ENCODE peak calls at places on chromosomes 2 and 18, in nine cellular contexts. L is left lung, B is dorsolateral prefrontal cortex, K is upper lobe of left lung, P is prostate gland, Y is stomach, F is HCT116, D is brain microvascular endothelial cell, A is Panc1. G is an unnamed sample.

GRCh38 chr2:137252934-137253333 is 487.6 kb downstream of the THSD7B start:
- DNase-seq in L (no peak), F (no peak), K (no peak), P (no peak), D (peak; percentile 54), Y (no peak), A (no peak), B (no peak), G (no peak)

GRCh38 chr2:79005211-79005610 is 20.3 kb upstream of the REG3G start:
- DNase-seq in A (no peak), L (no peak), F (no peak), K (no peak), D (no peak), B (no peak), Y (no peak), P (no peak), G (no peak)

GRCh38 chr2:242063364-242064249 is 194.1 kb downstream of the RTP5 start:
- DNase-seq in D (no peak), F (no peak), Y (no peak), P (no peak), L (no peak), A (no peak), B (no peak), K (no peak), G (no peak)

GRCh38 chr2:98140210-98140609 is 53.2 kb downstream of the VWA3B start:
- DNase-seq in D (no peak), Y (no peak), L (no peak), A (no peak), F (no peak), P (no peak), B (no peak), K (no peak), G (no peak)

GRCh38 chr2:235516257-235516656 is 22.4 kb downstream of the AGAP1 start:
- DNase-seq in D (no peak), P (no peak), L (no peak), F (no peak), Y (no peak), K (no peak), A (no peak), B (no peak), G (no peak)

GRCh38 chr18:3368193-3368592 is 81.8 kb upstream of the TGIF1 start:
- DNase-seq in K (no peak), D (peak; percentile 8), F (no peak), B (no peak), A (no peak), Y (no peak), L (no peak), P (no peak), G (no peak)

GRCh38 chr2:157184161-157184910 is 73.2 kb upstream of the GALNT5 start:
- DNase-seq in B (no peak), Y (no peak), F (no peak), K (no peak), P (no peak), D (no peak), A (no peak), L (no peak), G (no peak)

GRCh38 chr2:86396304-86396785 is 44.8 kb upstream of the KDM3A start:
- DNase-seq in P (peak; percentile 19), K (no peak), F (peak; percentile 33), A (peak; percentile 41), L (no peak), D (peak; percentile 52), Y (peak; percentile 55), B (peak; percentile 73), G (no peak)

GRCh38 chr2:69122271-69122670 is 109.3 kb downstream of the ANTXR1 start:
- DNase-seq in F (no peak), B (no peak), K (no peak), L (no peak), A (no peak), Y (no peak), D (peak; percentile 86), P (no peak), G (no peak)

GRCh38 chr2:134460583-134460998 is 206.7 kb downstream of the MGAT5 start:
- DNase-seq in K (peak; percentile 78), D (peak; percentile 34), L (peak; percentile 48), P (peak; percentile 24), F (peak; percentile 48), B (peak; percentile 57), A (peak; percentile 30), Y (peak; percentile 78), G (no peak)

GRCh38 chr18:33577688-33578370 is at the start of gene ASXL3:
- DNase-seq in K (peak; percentile 86), P (peak; percentile 17), L (peak; percentile 34), D (no peak), A (no peak), Y (peak; percentile 64), B (peak; percentile 50), F (no peak), G (no peak)

GRCh38 chr2:183866666-183867065 is 731.7 kb upstream of the ZNF804A start:
- DNase-seq in L (no peak), D (no peak), K (no peak), F (no peak), P (no peak), B (no peak), Y (no peak), A (no peak), G (no peak)

GRCh38 chr2:83602753-83603152 is 856.3 kb downstream of the SUCLG1 start:
- DNase-seq in P (no peak), K (no peak), A (no peak), D (no peak), L (no peak), B (no peak), F (no peak), Y (no peak), G (no peak)

GRCh38 chr18:3350021-3350420 is 88.1 kb downstream of the MYL12B start:
- DNase-seq in P (no peak), A (no peak), K (no peak), L (no peak), F (no peak), D (no peak), B (no peak), Y (no peak), G (no peak)

GRCh38 chr18:26568926-26569700 is 20.8 kb upstream of the KCTD1 start:
- DNase-seq in L (no peak), Y (no peak), B (no peak), F (no peak), D (no peak), A (no peak), P (no peak), K (no peak), G (no peak)

GRCh38 chr2:85998071-85998991 is 107.4 kb downstream of the POLR1A start:
- DNase-seq in D (peak; percentile 45), Y (no peak), B (no peak), K (peak; percentile 66), P (no peak), L (peak; percentile 64), A (no peak), F (no peak), G (peak; percentile 87)

GRCh38 chr2:19355931-19356544 is 2.4 kb downstream of the OSR1 start:
- DNase-seq in B (no peak), Y (no peak), P (no peak), K (peak; percentile 82), L (no peak), A (no peak), D (no peak), F (no peak), G (no peak)

GRCh38 chr2:232887171-232887850 is 17.2 kb downstream of the SNORC start:
- DNase-seq in P (no peak), B (no peak), K (no peak), D (no peak), Y (peak; percentile 9), F (no peak), L (no peak), A (no peak), G (no peak)
- TF ChIP-seq CTCF in P (no peak), B (no peak), K (no peak), D (peak; percentile 57), Y (no peak), F (peak; percentile 23), L (no peak), A (no peak), G (no peak)

DNA sequence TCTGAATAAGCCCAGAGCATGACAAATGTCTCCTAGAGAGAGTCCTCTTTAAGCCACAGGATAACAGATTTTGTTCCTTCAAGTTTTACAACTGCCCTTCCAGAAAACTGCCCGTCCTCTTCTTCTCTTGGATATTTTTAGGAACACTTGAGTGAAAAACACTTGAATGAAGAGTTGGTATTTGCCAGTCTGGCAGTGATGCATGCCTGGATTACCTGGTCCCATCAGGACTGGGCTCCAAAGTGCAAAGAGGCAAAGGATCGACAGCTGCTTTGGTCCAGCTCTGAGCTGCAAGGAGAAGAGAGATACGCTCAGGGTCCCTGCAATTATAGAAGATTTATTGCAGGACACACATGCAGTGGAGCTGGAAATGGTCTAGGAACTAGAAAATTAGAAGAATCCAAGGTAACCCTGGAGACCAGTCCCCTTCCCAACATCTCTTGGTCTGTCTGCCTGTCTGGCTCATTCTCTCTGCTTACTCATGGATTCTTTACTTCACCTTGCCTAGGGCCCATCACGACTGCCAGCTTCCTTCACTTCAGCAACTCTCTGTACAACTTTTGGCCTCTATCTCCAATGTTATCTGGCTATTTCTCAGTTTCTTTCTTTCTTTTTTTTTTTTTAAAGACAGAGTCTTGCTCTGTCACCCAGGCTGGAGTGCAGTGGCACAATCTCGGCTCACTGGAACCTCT is 112.1 kb upstream of the SIX2 start:
- DNase-seq in L (no peak), Y (no peak), B (no peak), F (no peak), D (no peak), K (no peak), A (no peak), P (no peak), G (no peak)
- H3K27ac ChIP-seq in L (no peak overlapping the region), Y (no peak overlapping the region), B (no peak overlapping the region), F (no peak overlapping the region), D (no peak overlapping the region), K (no peak overlapping the region), A (no peak overlapping the region), P (no peak overlapping the region), G (no peak overlapping the region)

GRCh38 chr2:149451417-149452165 is 121.2 kb downstream of the LYPD6 start:
- DNase-seq in F (no peak), A (no peak), K (no peak), P (peak; percentile 39), B (no peak), Y (no peak), L (no peak), D (no peak), G (no peak)

GRCh38 chr2:149458502-149458901 is 128.1 kb downstream of the LYPD6 start:
- DNase-seq in Y (no peak), K (no peak), B (no peak), A (no peak), D (no peak), L (no peak), F (no peak), P (no peak), G (no peak)

GRCh38 chr2:149456285-149456684 is 125.9 kb downstream of the LYPD6 start:
- DNase-seq in F (no peak), D (no peak), A (no peak), Y (no peak), B (no peak), L (no peak), P (no peak), K (no peak), G (no peak)
- H3K4me3 ChIP-seq in F (no peak overlapping the region), D (no peak overlapping the region), A (no peak overlapping the region), Y (no peak overlapping the region), B (no peak overlapping the region), L (no peak overlapping the region), P (no peak overlapping the region), K (no peak overlapping the region), G (no peak overlapping the region)

DNA sequence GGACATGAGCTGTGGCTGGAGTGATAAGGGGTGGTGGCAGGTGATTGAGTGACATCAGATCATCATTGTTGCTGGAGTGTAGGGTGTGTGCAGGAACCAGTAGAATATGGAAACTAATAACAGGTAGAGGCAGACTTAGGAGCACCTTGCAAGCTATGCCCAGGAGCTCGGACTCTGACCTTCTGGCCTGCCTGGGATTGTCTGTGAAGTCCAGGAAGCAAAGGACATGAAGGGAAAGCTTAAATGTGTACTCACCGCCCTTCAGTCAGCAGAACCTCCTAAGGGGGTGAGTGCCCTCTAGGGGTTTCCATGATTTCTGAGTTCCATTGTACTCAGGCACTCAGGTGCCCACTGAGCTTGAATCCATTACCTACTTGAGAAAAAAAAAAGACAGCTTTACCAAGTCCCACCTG is 104.2 kb downstream of the CRIM1 start:
- DNase-seq in K (no peak), P (no peak), F (peak; percentile 64), A (no peak), Y (peak; percentile 31), D (no peak), B (no peak), L (no peak), G (no peak)
- TF ChIP-seq CTCF in K (no peak), P (no peak), F (peak; percentile 64), A (peak; percentile 81), Y (no peak), D (peak; percentile 75), B (peak; percentile 55), L (no peak), G (peak; percentile 21)

G was measured in ascending aorta.